ENCODE peak calls at places on chromosome 5, in five cellular contexts. O is GM23248, J is psoas muscle, T is uterus, M is H1. V is an unnamed sample. For H3K36me3 and H3K27me3, the result is how much of the 10 kb centered on the place peaks cover.

GRCh38 chr5:127746756-127747155 is 43.6 kb downstream of the CCDC192 start:
- DNase-seq in O (peak), J (no peak), T (no peak), M (no peak), V (no peak)

GRCh38 chr5:93209476-93209875 is 371.5 kb downstream of the NR2F1-AS1 start:
- DNase-seq in O (no peak), J (no peak), T (no peak), M (no peak), V (no peak)

GRCh38 chr5:55603947-55604346 is 69.2 kb upstream of the PLPP1 start:
- DNase-seq in O (peak), J (no peak), T (peak), M (no peak), V (no peak)

GRCh38 chr5:155807884-155808576 is 518.9 kb upstream of the SGCD start:
- DNase-seq in O (no peak), J (no peak), T (no peak), M (no peak), V (no peak)

GRCh38 chr5:74196233-74196632 is 444.3 kb downstream of the ENC1 start:
- DNase-seq in O (no peak), J (no peak), T (no peak), M (no peak), V (no peak)

GRCh38 chr5:75588666-75589065 is 22.6 kb upstream of the ANKDD1B start:
- DNase-seq in O (no peak), J (no peak), T (no peak), M (no peak), V (no peak)

GRCh38 chr5:65066385-65066784 is 297.7 kb downstream of the CWC27 start:
- DNase-seq in O (peak), J (no peak), T (no peak), M (no peak), V (peak)

GRCh38 chr5:159156839-159157238 is 52.5 kb downstream of the RNF145 start:
- DNase-seq in O (peak), J (no peak), T (no peak), M (no peak), V (peak)

GRCh38 chr5:173972844-173973613 is 15.9 kb upstream of the C5orf47 start:
- DNase-seq in O (peak), J (peak), T (peak), M (peak), V (peak)

GRCh38 chr5:115375922-115376321 is 79.5 kb upstream of the CCDC112 start:
- DNase-seq in O (no peak), J (peak), T (no peak), M (no peak), V (no peak)

GRCh38 chr5:81268797-81269196 is 32.6 kb upstream of the ZCCHC9 start:
- DNase-seq in O (peak), J (no peak), T (no peak), M (no peak), V (no peak)

GRCh38 chr5:116130471-116130870 is 45.6 kb downstream of the COMMD10 start:
- DNase-seq in O (peak), J (no peak), T (no peak), M (no peak), V (no peak)

GRCh38 chr5:116763987-116764866 is 189.6 kb upstream of the SEMA6A start:
- DNase-seq in O (no peak), J (no peak), T (no peak), M (no peak), V (no peak)

GRCh38 chr5:158886086-158886485 is 213.6 kb downstream of the EBF1 start:
- DNase-seq in O (no peak), J (no peak), T (no peak), M (no peak), V (no peak)

GRCh38 chr5:115573133-115573532 is 28.6 kb upstream of the FEM1C start:
- DNase-seq in O (peak), J (no peak), T (no peak), M (no peak), V (no peak)

GRCh38 chr5:59829389-59829788 is 64.1 kb downstream of the PDE4D start:
- DNase-seq in O (peak), J (no peak), T (no peak), M (no peak), V (no peak)

GRCh38 chr5:36713541-36713940 is 107.1 kb downstream of the SLC1A3 start:
- DNase-seq in O (no peak), J (no peak), T (no peak), M (no peak), V (no peak)

GRCh38 chr5:124952079-124952478 is 205.6 kb upstream of the ZNF608 start:
- DNase-seq in O (no peak), J (no peak), T (no peak), M (no peak), V (peak)

GRCh38 chr5:54693936-54694510 is 176.5 kb downstream of the SNX18 start:
- DNase-seq in O (no peak), J (no peak), T (no peak), M (no peak), V (no peak)

GRCh38 chr5:158463971-158464370 is 605.0 kb upstream of the CLINT1 start:
- DNase-seq in O (peak), J (peak), T (peak), M (no peak), V (peak)

GRCh38 chr5:143214890-143215289 is 188.6 kb downstream of the NR3C1 start:
- DNase-seq in O (no peak), J (no peak), T (no peak), M (no peak), V (no peak)

GRCh38 chr5:140556438-140556837 is 835 bp downstream of the SRA1 start:
- DNase-seq in O (peak), J (no peak), T (no peak), M (no peak), V (no peak)

GRCh38 chr5:3606121-3606831 is 10.6 kb downstream of the IRX1 start:
- DNase-seq in O (peak), J (no peak), T (no peak), M (no peak), V (no peak)

GRCh38 chr5:86979801-86980510 is 287.7 kb upstream of the RASA1 start:
- DNase-seq in O (peak), J (no peak), T (no peak), M (no peak), V (peak)

GRCh38 chr5:80061005-80061404 is 25.9 kb downstream of the THBS4 start:
- DNase-seq in O (no peak), J (no peak), T (no peak), M (no peak), V (no peak)

GRCh38 chr5:58458851-58459275 is 1.0 kb downstream of the PLK2 start:
- DNase-seq in O (peak), J (no peak), T (no peak), M (no peak), V (no peak)

GRCh38 chr5:58460727-58461286 is 921 bp upstream of the PLK2 start:
- DNase-seq in O (peak), J (peak), T (peak), M (peak), V (peak)

GRCh38 chr5:58457040-58457439 is 2.8 kb downstream of the PLK2 start:
- DNase-seq in O (no peak), J (no peak), T (no peak), M (no peak), V (no peak)

GRCh38 chr5:58459860-58460726 is at the start of gene PLK2:
- DNase-seq in O (peak), J (peak), T (peak), M (peak), V (peak)

GRCh38 chr5:58459276-58459859 is 518 bp downstream of the PLK2 start:
- DNase-seq in O (peak), J (peak), T (peak), M (no peak), V (no peak)
- H3K4me3 ChIP-seq in O (peak), J (peak), T (peak), M (peak), V (peak)

GRCh38 chr5:72882989-72883388 is 66.5 kb downstream of the TNPO1 start:
- DNase-seq in O (no peak), J (no peak), T (no peak), M (no peak), V (no peak)
- H3K36me3 ChIP-seq in O (half or more), J (under half), T (under half), M (under half), V (half or more)

DNA sequence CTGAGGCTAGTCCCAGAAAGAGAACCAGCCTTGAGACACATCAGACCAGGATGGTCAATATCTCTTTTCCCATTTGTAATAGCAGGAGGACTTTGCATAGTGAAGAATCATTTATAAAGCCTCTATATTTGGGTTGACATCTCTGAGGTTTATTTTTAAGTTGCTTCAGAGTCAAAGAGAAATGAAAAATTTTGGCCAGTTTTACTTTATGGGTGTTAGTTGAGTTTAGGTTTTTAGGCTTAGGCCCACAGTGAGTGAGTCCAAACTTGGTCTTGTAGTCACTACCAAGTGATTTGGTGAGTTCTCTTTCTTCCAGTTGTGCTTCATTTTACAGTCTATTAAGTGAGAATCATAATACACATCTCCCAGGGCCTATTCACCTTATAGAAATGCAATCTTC is 5.3 kb upstream of the MEF2C start:
- DNase-seq in O (no peak), J (no peak), T (no peak), M (no peak), V (no peak)
- H3K27me3 ChIP-seq in O (under half), J (under half), T (under half), M (under half), V (under half)

GRCh38 chr5:5421961-5422818 is at the start of gene ICE1:
- DNase-seq in O (peak), J (peak), T (peak), M (peak), V (peak)

GRCh38 chr5:5422819-5423515 is 490 bp downstream of the ICE1 start:
- DNase-seq in O (peak), J (no peak), T (no peak), M (no peak), V (no peak)

GRCh38 chr5:5420251-5420650 is 2.2 kb upstream of the ICE1 start:
- DNase-seq in O (no peak), J (no peak), T (no peak), M (no peak), V (no peak)

GRCh38 chr5:5421149-5421960 is 1.1 kb upstream of the ICE1 start:
- DNase-seq in O (peak), J (no peak), T (no peak), M (no peak), V (no peak)

DNA sequence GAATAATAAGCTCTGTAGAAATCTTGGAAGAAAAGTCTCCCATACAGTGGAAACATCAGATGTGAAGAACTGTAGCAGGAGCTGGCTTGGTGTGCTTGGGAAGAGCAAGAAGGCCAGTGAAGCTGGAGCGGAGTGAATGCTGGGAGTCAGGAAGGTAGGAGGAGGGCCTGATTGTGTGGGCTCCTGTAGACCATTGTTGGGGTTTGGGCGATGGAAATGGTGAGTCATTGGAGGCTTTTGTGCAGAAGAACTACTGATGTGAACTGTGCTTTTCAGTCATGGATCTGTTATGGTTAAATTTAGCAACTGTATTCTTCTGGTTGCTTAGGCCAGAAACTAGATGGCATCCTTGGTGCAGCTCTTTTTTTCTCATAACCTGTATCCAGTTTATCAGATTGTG is 2.3 kb downstream of the ICE1 start:
- DNase-seq in O (peak), J (no peak), T (no peak), M (no peak), V (no peak)
- H3K4me3 ChIP-seq in O (peak), J (peak), T (no peak), M (no peak), V (no peak)

DNA sequence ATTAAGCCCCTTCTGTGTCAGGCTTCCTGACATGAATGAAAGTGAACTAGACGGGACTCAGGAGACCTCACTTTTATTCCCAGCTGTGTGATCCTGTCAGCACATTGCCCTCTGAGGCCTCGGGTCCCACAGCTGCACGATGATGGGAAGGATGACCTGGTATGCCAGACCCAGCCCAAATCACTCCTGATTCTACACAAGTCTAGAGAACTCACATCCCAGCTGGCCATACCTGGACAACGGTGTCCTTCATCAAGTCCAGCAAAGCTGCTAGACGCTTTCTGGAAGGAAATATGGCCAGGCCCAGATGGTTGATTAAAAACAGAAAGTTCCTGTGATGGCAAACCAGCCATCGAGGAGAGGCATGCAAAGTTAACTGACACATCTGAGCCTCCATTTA is 118.0 kb upstream of the FSTL4 start:
- DNase-seq in O (no peak), J (no peak), T (no peak), M (no peak), V (no peak)
- H3K36me3 ChIP-seq in O (under half), J (under half), T (under half), M (under half), V (under half)

DNA sequence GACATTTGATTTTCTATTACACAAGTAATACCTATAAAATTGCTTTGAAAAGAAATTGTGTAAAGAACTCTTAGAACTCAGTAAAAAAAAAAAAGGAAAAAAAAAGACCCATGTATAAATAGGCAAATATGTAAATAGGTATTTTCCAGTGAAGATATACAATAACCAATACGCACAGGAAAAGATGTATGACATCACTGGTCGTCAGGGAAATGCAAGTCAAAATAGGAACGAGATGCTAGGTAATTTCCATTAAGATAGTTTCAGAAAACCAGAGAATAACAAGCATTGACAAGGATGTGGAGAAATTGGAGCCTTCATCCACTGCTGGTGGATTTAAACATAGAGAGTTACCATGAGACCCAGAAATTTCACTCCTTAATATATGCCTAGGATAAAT is 708.8 kb downstream of the MTRR start:
- DNase-seq in O (peak), J (no peak), T (no peak), M (no peak), V (no peak)
- H3K27me3 ChIP-seq in O (under half), J (under half), T (under half), M (under half), V (under half)